ENCODE peak calls at places on chromosomes 6 and 20, in seven cellular contexts. One of them, this sample, is unnamed.

GRCh38 chr6:148516116-148517016 is 173.7 kb downstream of the SASH1 start:
- DNase-seq in heart right ventricle: no peak
- DNase-seq in upper lobe of right lung: no peak
- DNase-seq in body of pancreas: no peak
- DNase-seq in astrocyte: no peak
- DNase-seq in GM23338: peak; percentile 28
- DNase-seq in mesendoderm: no peak
- DNase-seq in this sample: no peak

GRCh38 chr20:38214871-38215788 is 45.4 kb downstream of the KIAA1755 start:
- DNase-seq in heart right ventricle: no peak
- DNase-seq in upper lobe of right lung: no peak
- DNase-seq in body of pancreas: no peak
- DNase-seq in astrocyte: no peak
- DNase-seq in GM23338: no peak
- DNase-seq in mesendoderm: no peak
- DNase-seq in this sample: no peak

GRCh38 chr6:139764498-139764986 is 390.1 kb upstream of the CITED2 start:
- DNase-seq in heart right ventricle: peak; percentile 48
- DNase-seq in upper lobe of right lung: no peak
- DNase-seq in body of pancreas: peak; percentile 34
- DNase-seq in astrocyte: peak; percentile 99
- DNase-seq in GM23338: no peak
- DNase-seq in mesendoderm: peak; percentile 96
- DNase-seq in this sample: no peak

GRCh38 chr20:8394308-8394945 is 262.4 kb downstream of the PLCB1 start:
- DNase-seq in heart right ventricle: no peak
- DNase-seq in upper lobe of right lung: no peak
- DNase-seq in body of pancreas: no peak
- DNase-seq in astrocyte: peak; percentile 21
- DNase-seq in GM23338: no peak
- DNase-seq in mesendoderm: no peak
- DNase-seq in this sample: no peak

GRCh38 chr20:40582531-40582930 is 106.5 kb downstream of the MAFB start:
- DNase-seq in heart right ventricle: no peak
- DNase-seq in upper lobe of right lung: no peak
- DNase-seq in body of pancreas: no peak
- DNase-seq in astrocyte: no peak
- DNase-seq in GM23338: no peak
- DNase-seq in mesendoderm: no peak
- DNase-seq in this sample: no peak

GRCh38 chr6:98463629-98464028 is 370.7 kb upstream of the POU3F2 start:
- DNase-seq in heart right ventricle: no peak
- DNase-seq in upper lobe of right lung: no peak
- DNase-seq in body of pancreas: no peak
- DNase-seq in astrocyte: no peak
- DNase-seq in GM23338: no peak
- DNase-seq in mesendoderm: no peak
- DNase-seq in this sample: no peak

GRCh38 chr6:126176266-126176665 is 163.6 kb upstream of the CENPW start:
- DNase-seq in heart right ventricle: no peak
- DNase-seq in upper lobe of right lung: no peak
- DNase-seq in body of pancreas: no peak
- DNase-seq in astrocyte: no peak
- DNase-seq in GM23338: peak; percentile 48
- DNase-seq in mesendoderm: peak; percentile 31
- DNase-seq in this sample: no peak

GRCh38 chr6:35036059-35036827 is 104.9 kb downstream of the TCP11 start:
- DNase-seq in heart right ventricle: no peak
- DNase-seq in upper lobe of right lung: no peak
- DNase-seq in body of pancreas: no peak
- DNase-seq in astrocyte: no peak
- DNase-seq in GM23338: no peak
- DNase-seq in mesendoderm: no peak
- DNase-seq in this sample: no peak

GRCh38 chr6:12504325-12504966 is 212.1 kb upstream of the PHACTR1 start:
- DNase-seq in heart right ventricle: no peak
- DNase-seq in upper lobe of right lung: no peak
- DNase-seq in body of pancreas: peak; percentile 43
- DNase-seq in astrocyte: no peak
- DNase-seq in GM23338: peak; percentile 74
- DNase-seq in mesendoderm: peak; percentile 70
- DNase-seq in this sample: no peak

GRCh38 chr6:20583447-20583806 is 49.2 kb downstream of the CDKAL1 start:
- DNase-seq in heart right ventricle: no peak
- DNase-seq in upper lobe of right lung: no peak
- DNase-seq in body of pancreas: no peak
- DNase-seq in astrocyte: no peak
- DNase-seq in GM23338: peak; percentile 28
- DNase-seq in mesendoderm: no peak
- DNase-seq in this sample: no peak

GRCh38 chr6:111087106-111087835 is at the start of gene SLC16A10:
- DNase-seq in heart right ventricle: peak; percentile 73
- DNase-seq in upper lobe of right lung: peak; percentile 91
- DNase-seq in body of pancreas: peak; percentile 94
- DNase-seq in astrocyte: no peak
- DNase-seq in GM23338: peak; percentile 89
- DNase-seq in mesendoderm: peak; percentile 79
- DNase-seq in this sample: no peak

GRCh38 chr6:33895296-33895695 is 91.5 kb upstream of the MLN start:
- DNase-seq in heart right ventricle: no peak
- DNase-seq in upper lobe of right lung: no peak
- DNase-seq in body of pancreas: no peak
- DNase-seq in astrocyte: no peak
- DNase-seq in GM23338: no peak
- DNase-seq in mesendoderm: no peak
- DNase-seq in this sample: no peak

DNA sequence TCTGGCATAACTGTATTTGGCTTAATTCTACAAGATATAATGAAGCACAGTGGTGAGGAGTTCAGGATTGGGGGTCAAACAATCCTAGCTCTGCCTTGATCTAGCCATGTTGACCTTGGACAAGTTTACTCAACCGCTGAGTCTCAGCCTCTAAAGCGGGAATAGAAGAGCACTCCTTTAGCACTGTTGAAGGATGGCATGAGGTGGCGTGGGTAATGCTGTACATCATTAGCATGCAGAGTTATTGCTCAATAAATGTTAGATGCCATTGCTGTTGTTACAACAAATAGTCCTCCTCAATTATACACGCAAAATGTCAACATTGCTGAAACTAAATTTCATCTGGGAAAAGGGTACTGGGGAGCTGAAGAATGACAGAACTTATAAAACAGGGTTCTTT is 78.6 kb downstream of the KIF13A start:
- DNase-seq in heart right ventricle: no peak
- DNase-seq in upper lobe of right lung: no peak
- DNase-seq in body of pancreas: no peak
- DNase-seq in astrocyte: no peak
- DNase-seq in GM23338: no peak
- DNase-seq in mesendoderm: no peak
- DNase-seq in this sample: no peak
- H3K27ac ChIP-seq in heart right ventricle: no peak overlapping the region
- H3K27ac ChIP-seq in upper lobe of right lung: no peak overlapping the region
- H3K27ac ChIP-seq in body of pancreas: no peak overlapping the region
- H3K27ac ChIP-seq in astrocyte: no peak overlapping the region
- H3K27ac ChIP-seq in GM23338: no peak overlapping the region
- H3K27ac ChIP-seq in mesendoderm: no peak overlapping the region
- H3K27ac ChIP-seq in this sample: no peak overlapping the region

DNA sequence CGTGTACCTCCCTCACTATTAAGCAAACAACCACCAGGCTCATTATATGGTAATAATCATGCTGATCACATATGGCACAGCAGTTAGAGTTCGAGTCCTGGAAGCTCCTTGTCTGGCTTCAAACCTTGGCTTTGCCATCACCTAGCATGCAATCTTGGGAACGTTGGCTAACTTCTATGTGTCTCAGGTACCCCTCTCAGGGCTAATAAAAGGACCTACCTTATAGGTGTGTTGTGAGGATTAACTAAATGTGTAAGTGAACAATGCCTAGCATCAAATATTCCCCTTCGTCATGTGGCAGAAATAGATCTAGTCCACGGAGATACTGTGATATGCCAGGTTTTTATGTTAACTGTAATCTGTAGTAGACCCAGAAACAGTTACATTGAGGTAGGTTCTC is 10.4 kb downstream of the CYP24A1 start:
- DNase-seq in heart right ventricle: no peak
- DNase-seq in upper lobe of right lung: no peak
- DNase-seq in body of pancreas: no peak
- DNase-seq in astrocyte: no peak
- DNase-seq in GM23338: no peak
- DNase-seq in mesendoderm: no peak
- DNase-seq in this sample: no peak
- H3K27ac ChIP-seq in heart right ventricle: no peak overlapping the region
- H3K27ac ChIP-seq in upper lobe of right lung: no peak overlapping the region
- H3K27ac ChIP-seq in body of pancreas: no peak overlapping the region
- H3K27ac ChIP-seq in astrocyte: no peak overlapping the region
- H3K27ac ChIP-seq in GM23338: no peak overlapping the region
- H3K27ac ChIP-seq in mesendoderm: no peak overlapping the region
- H3K27ac ChIP-seq in this sample: no peak overlapping the region

DNA sequence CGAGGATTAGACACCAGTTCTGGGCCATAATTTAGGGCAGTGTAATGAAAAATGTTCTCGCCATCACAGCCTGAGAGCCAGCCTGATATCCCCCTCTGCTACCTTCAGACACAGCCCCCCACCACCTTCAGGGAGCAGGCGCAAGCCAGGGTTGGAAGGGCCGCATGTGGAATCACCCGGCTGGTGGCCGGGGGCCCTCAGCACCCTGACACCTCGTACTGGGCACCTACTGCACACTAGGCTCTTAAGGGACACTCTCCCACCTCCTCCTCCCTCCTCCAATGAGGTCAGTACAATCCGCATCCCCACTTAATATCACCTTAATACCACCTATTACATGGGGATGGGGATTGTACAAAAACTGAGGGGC is 55.5 kb downstream of the BMP7 start:
- DNase-seq in heart right ventricle: no peak
- DNase-seq in upper lobe of right lung: no peak
- DNase-seq in body of pancreas: no peak
- DNase-seq in astrocyte: no peak
- DNase-seq in GM23338: no peak
- DNase-seq in mesendoderm: no peak
- DNase-seq in this sample: no peak
- H3K27ac ChIP-seq in heart right ventricle: no peak overlapping the region
- H3K27ac ChIP-seq in upper lobe of right lung: no peak overlapping the region
- H3K27ac ChIP-seq in body of pancreas: no peak overlapping the region
- H3K27ac ChIP-seq in astrocyte: no peak overlapping the region
- H3K27ac ChIP-seq in GM23338: no peak overlapping the region
- H3K27ac ChIP-seq in mesendoderm: no peak overlapping the region
- H3K27ac ChIP-seq in this sample: no peak overlapping the region

DNA sequence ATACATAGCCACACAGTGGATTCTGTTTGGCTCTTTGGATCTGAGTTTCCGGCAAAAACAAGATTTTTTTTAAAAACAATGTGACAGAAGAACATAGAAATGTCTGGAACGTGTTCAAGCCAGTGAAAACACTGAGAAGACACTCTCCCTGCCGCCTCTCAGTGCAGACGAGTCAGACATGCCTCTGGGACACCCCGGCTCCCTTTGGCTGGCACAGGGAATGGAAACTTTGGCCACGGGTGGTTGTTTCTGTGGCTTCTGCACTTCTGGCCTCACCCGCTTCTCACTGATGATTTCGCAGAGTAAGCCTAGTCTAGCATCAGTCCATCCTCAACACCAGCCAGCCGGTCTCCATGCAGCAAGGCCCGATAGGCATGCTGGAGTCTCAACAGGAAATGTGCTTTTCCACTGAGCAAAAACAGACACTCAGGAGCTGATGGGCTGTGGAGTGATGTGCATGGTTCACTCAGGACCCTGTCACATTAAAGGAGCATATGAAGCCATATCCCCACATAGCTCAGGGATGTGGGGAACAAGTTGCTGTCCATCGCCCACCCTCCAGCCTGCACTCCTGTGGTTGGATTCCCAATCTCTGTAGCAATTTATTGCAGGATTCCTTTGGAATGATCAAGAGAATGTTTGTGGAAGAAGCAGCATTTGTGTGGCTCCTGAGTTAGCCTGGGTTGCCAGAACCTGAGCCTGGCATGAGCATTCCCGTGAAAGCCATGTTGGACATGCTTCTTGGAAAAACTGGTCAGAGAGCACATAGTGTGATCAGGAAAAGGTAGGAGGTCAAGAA is 262.0 kb upstream of the RIN2 start:
- DNase-seq in heart right ventricle: no peak
- DNase-seq in upper lobe of right lung: no peak
- DNase-seq in body of pancreas: peak; percentile 2
- DNase-seq in astrocyte: peak; percentile 20
- DNase-seq in GM23338: no peak
- DNase-seq in mesendoderm: no peak
- DNase-seq in this sample: no peak
- H3K27ac ChIP-seq in heart right ventricle: no peak overlapping the region
- H3K27ac ChIP-seq in upper lobe of right lung: no peak overlapping the region
- H3K27ac ChIP-seq in body of pancreas: no peak overlapping the region
- H3K27ac ChIP-seq in astrocyte: peak overlapping the region; percentile 68
- H3K27ac ChIP-seq in GM23338: no peak overlapping the region
- H3K27ac ChIP-seq in mesendoderm: no peak overlapping the region
- H3K27ac ChIP-seq in this sample: no peak overlapping the region

GRCh38 chr6:164109770-164110140 is 695.2 kb downstream of the QKI start:
- DNase-seq in heart right ventricle: peak; percentile 66
- DNase-seq in upper lobe of right lung: no peak
- DNase-seq in body of pancreas: peak; percentile 21
- DNase-seq in astrocyte: peak; percentile 19
- DNase-seq in GM23338: peak; percentile 69
- DNase-seq in mesendoderm: peak; percentile 38
- DNase-seq in this sample: no peak
- H3K27ac ChIP-seq in heart right ventricle: peak overlapping the region; percentile 92
- H3K27ac ChIP-seq in upper lobe of right lung: peak overlapping the region; percentile 51
- H3K27ac ChIP-seq in body of pancreas: no peak overlapping the region
- H3K27ac ChIP-seq in astrocyte: peak overlapping the region; percentile 29
- H3K27ac ChIP-seq in GM23338: no peak overlapping the region
- H3K27ac ChIP-seq in mesendoderm: no peak overlapping the region
- H3K27ac ChIP-seq in this sample: no peak overlapping the region

DNA sequence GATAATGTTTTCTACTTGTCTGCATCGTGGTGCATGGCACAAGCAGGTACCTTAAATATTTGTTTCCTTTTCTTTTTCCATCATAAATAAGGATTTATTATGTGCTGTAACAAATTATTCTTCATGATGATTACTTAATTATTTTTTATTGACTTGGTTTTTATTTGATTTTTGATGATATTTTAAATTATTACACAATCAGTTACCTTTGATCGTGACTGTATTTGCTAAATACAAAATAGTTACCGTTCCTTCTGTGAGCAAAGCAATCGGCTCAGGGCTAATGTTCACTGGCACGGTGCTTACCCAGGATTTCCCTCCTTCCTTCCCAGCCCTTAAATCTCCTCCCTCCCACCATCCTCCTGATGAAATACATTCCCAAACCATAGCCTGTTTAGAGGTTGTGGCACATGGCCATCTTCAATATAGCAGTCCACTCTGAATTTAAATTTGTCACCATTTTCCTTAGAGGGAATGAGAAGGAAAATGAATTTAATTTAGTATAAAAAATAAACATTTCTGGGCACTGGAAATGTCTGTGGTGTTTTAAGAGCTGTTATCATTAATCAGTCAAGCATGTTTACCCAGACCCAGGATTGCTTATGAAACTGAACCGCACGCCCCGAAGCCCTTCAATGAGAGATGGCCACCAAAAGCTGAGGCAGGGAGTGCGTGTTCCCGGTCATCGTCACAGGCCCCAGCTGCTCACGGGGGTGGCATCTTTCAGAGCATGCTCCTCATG is 22.9 kb upstream of the EXOC2 start:
- DNase-seq in heart right ventricle: no peak
- DNase-seq in upper lobe of right lung: no peak
- DNase-seq in body of pancreas: no peak
- DNase-seq in astrocyte: no peak
- DNase-seq in GM23338: no peak
- DNase-seq in mesendoderm: no peak
- DNase-seq in this sample: no peak
- H3K27ac ChIP-seq in heart right ventricle: no peak overlapping the region
- H3K27ac ChIP-seq in upper lobe of right lung: no peak overlapping the region
- H3K27ac ChIP-seq in body of pancreas: no peak overlapping the region
- H3K27ac ChIP-seq in astrocyte: no peak overlapping the region
- H3K27ac ChIP-seq in GM23338: no peak overlapping the region
- H3K27ac ChIP-seq in mesendoderm: no peak overlapping the region
- H3K27ac ChIP-seq in this sample: no peak overlapping the region

GRCh38 chr6:142803027-142803426 is 141.9 kb downstream of the HIVEP2 start:
- DNase-seq in heart right ventricle: no peak
- DNase-seq in upper lobe of right lung: no peak
- DNase-seq in body of pancreas: no peak
- DNase-seq in astrocyte: no peak
- DNase-seq in GM23338: no peak
- DNase-seq in mesendoderm: no peak
- DNase-seq in this sample: no peak
- H3K27ac ChIP-seq in heart right ventricle: no peak overlapping the region
- H3K27ac ChIP-seq in upper lobe of right lung: no peak overlapping the region
- H3K27ac ChIP-seq in body of pancreas: no peak overlapping the region
- H3K27ac ChIP-seq in astrocyte: peak overlapping the region; percentile 88
- H3K27ac ChIP-seq in GM23338: no peak overlapping the region
- H3K27ac ChIP-seq in mesendoderm: no peak overlapping the region
- H3K27ac ChIP-seq in this sample: no peak overlapping the region

This sample was measured in substantia nigra.